ENCODE peak calls at places on chromosomes 7 and 10, in seven cellular contexts. One of them, this sample, is unnamed.

GRCh38 chr10:79182763-79183467 is 114.1 kb downstream of the ZMIZ1 start:
- DNase-seq in activated naive CD4-positive, alpha-beta T cell treated with anti-CD3 and anti-CD28 coated beads for 36 hours: no peak
- DNase-seq in H7: no peak
- DNase-seq in GM23248: peak; percentile 31
- DNase-seq in EL: no peak
- DNase-seq in CD4-positive, alpha-beta T cell: no peak
- DNase-seq in fibroblast of the conjunctiva: no peak
- DNase-seq in this sample: no peak

GRCh38 chr7:32167256-32167655 is 97.0 kb upstream of the PDE1C start:
- DNase-seq in fibroblast of the conjunctiva: no peak
- DNase-seq in CD4-positive, alpha-beta T cell: no peak
- DNase-seq in GM23248: peak; percentile 31
- DNase-seq in activated naive CD4-positive, alpha-beta T cell treated with anti-CD3 and anti-CD28 coated beads for 36 hours: no peak
- DNase-seq in H7: no peak
- DNase-seq in EL: peak; percentile 23
- DNase-seq in this sample: no peak

GRCh38 chr10:91745086-91745831 is 53.0 kb upstream of the TNKS2 start:
- DNase-seq in GM23248: peak; percentile 39
- DNase-seq in H7: peak; percentile 69
- DNase-seq in CD4-positive, alpha-beta T cell: no peak
- DNase-seq in activated naive CD4-positive, alpha-beta T cell treated with anti-CD3 and anti-CD28 coated beads for 36 hours: peak; percentile 7
- DNase-seq in fibroblast of the conjunctiva: peak; percentile 8
- DNase-seq in EL: peak; percentile 21
- DNase-seq in this sample: peak; percentile 16

GRCh38 chr10:93593749-93594148 is 7.3 kb downstream of the RBP4 start:
- DNase-seq in GM23248: no peak
- DNase-seq in H7: no peak
- DNase-seq in EL: no peak
- DNase-seq in CD4-positive, alpha-beta T cell: no peak
- DNase-seq in fibroblast of the conjunctiva: no peak
- DNase-seq in activated naive CD4-positive, alpha-beta T cell treated with anti-CD3 and anti-CD28 coated beads for 36 hours: no peak
- DNase-seq in this sample: no peak

GRCh38 chr10:58818889-58819288 is 306.2 kb downstream of the BICC1 start:
- DNase-seq in H7: no peak
- DNase-seq in CD4-positive, alpha-beta T cell: no peak
- DNase-seq in EL: peak; percentile 80
- DNase-seq in fibroblast of the conjunctiva: peak; percentile 85
- DNase-seq in GM23248: peak; percentile 32
- DNase-seq in activated naive CD4-positive, alpha-beta T cell treated with anti-CD3 and anti-CD28 coated beads for 36 hours: no peak
- DNase-seq in this sample: no peak

GRCh38 chr7:150990416-150991186 is at the start of gene NOS3:
- DNase-seq in activated naive CD4-positive, alpha-beta T cell treated with anti-CD3 and anti-CD28 coated beads for 36 hours: no peak
- DNase-seq in GM23248: peak; percentile 28
- DNase-seq in H7: no peak
- DNase-seq in CD4-positive, alpha-beta T cell: no peak
- DNase-seq in fibroblast of the conjunctiva: no peak
- DNase-seq in EL: no peak
- DNase-seq in this sample: no peak

GRCh38 chr7:47535033-47535703 is 46.7 kb downstream of the TNS3 start:
- DNase-seq in activated naive CD4-positive, alpha-beta T cell treated with anti-CD3 and anti-CD28 coated beads for 36 hours: no peak
- DNase-seq in fibroblast of the conjunctiva: no peak
- DNase-seq in GM23248: peak; percentile 34
- DNase-seq in H7: no peak
- DNase-seq in EL: no peak
- DNase-seq in CD4-positive, alpha-beta T cell: no peak
- DNase-seq in this sample: no peak

GRCh38 chr10:108393111-108393510 is 1228.6 kb upstream of the SORCS1 start:
- DNase-seq in activated naive CD4-positive, alpha-beta T cell treated with anti-CD3 and anti-CD28 coated beads for 36 hours: no peak
- DNase-seq in H7: no peak
- DNase-seq in fibroblast of the conjunctiva: peak; percentile 57
- DNase-seq in CD4-positive, alpha-beta T cell: no peak
- DNase-seq in GM23248: peak; percentile 80
- DNase-seq in EL: peak; percentile 41
- DNase-seq in this sample: no peak

GRCh38 chr7:106568680-106569499 is 92.1 kb downstream of the CCDC71L start:
- DNase-seq in EL: peak; percentile 83
- DNase-seq in fibroblast of the conjunctiva: peak; percentile 97
- DNase-seq in CD4-positive, alpha-beta T cell: no peak
- DNase-seq in H7: no peak
- DNase-seq in GM23248: peak; percentile 82
- DNase-seq in activated naive CD4-positive, alpha-beta T cell treated with anti-CD3 and anti-CD28 coated beads for 36 hours: peak; percentile 26
- DNase-seq in this sample: no peak

GRCh38 chr10:122567056-122567660 is 6.6 kb downstream of the DMBT1 start:
- DNase-seq in H7: peak; percentile 69
- DNase-seq in CD4-positive, alpha-beta T cell: no peak
- DNase-seq in GM23248: peak; percentile 42
- DNase-seq in fibroblast of the conjunctiva: no peak
- DNase-seq in EL: peak; percentile 30
- DNase-seq in activated naive CD4-positive, alpha-beta T cell treated with anti-CD3 and anti-CD28 coated beads for 36 hours: peak; percentile 53
- DNase-seq in this sample: peak; percentile 66

GRCh38 chr7:101702362-101702850 is 73.3 kb upstream of the MYL10 start:
- DNase-seq in EL: peak; percentile 42
- DNase-seq in GM23248: peak; percentile 39
- DNase-seq in activated naive CD4-positive, alpha-beta T cell treated with anti-CD3 and anti-CD28 coated beads for 36 hours: no peak
- DNase-seq in fibroblast of the conjunctiva: no peak
- DNase-seq in H7: peak; percentile 73
- DNase-seq in CD4-positive, alpha-beta T cell: no peak
- DNase-seq in this sample: no peak

GRCh38 chr7:1040790-1041189 is 3.6 kb upstream of the GPR146 start:
- DNase-seq in CD4-positive, alpha-beta T cell: no peak
- DNase-seq in H7: peak; percentile 75
- DNase-seq in fibroblast of the conjunctiva: no peak
- DNase-seq in EL: peak; percentile 65
- DNase-seq in activated naive CD4-positive, alpha-beta T cell treated with anti-CD3 and anti-CD28 coated beads for 36 hours: no peak
- DNase-seq in GM23248: peak; percentile 81
- DNase-seq in this sample: no peak

GRCh38 chr10:49175587-49176309 is 12.4 kb downstream of the TMEM273 start:
- DNase-seq in activated naive CD4-positive, alpha-beta T cell treated with anti-CD3 and anti-CD28 coated beads for 36 hours: no peak
- DNase-seq in CD4-positive, alpha-beta T cell: no peak
- DNase-seq in H7: no peak
- DNase-seq in fibroblast of the conjunctiva: no peak
- DNase-seq in EL: no peak
- DNase-seq in GM23248: no peak
- DNase-seq in this sample: no peak

GRCh38 chr10:19983880-19984279 is 167.6 kb downstream of the PLXDC2 start:
- DNase-seq in activated naive CD4-positive, alpha-beta T cell treated with anti-CD3 and anti-CD28 coated beads for 36 hours: no peak
- DNase-seq in CD4-positive, alpha-beta T cell: no peak
- DNase-seq in fibroblast of the conjunctiva: no peak
- DNase-seq in H7: no peak
- DNase-seq in EL: no peak
- DNase-seq in GM23248: no peak
- DNase-seq in this sample: no peak

GRCh38 chr7:79506481-79506880 is 53.0 kb upstream of the MAGI2 start:
- DNase-seq in CD4-positive, alpha-beta T cell: no peak
- DNase-seq in fibroblast of the conjunctiva: no peak
- DNase-seq in EL: peak; percentile 85
- DNase-seq in GM23248: peak; percentile 27
- DNase-seq in activated naive CD4-positive, alpha-beta T cell treated with anti-CD3 and anti-CD28 coated beads for 36 hours: no peak
- DNase-seq in H7: no peak
- DNase-seq in this sample: no peak

GRCh38 chr10:17923728-17924127 is 28.0 kb upstream of the SLC39A12 start:
- DNase-seq in activated naive CD4-positive, alpha-beta T cell treated with anti-CD3 and anti-CD28 coated beads for 36 hours: no peak
- DNase-seq in EL: peak; percentile 95
- DNase-seq in CD4-positive, alpha-beta T cell: no peak
- DNase-seq in GM23248: peak; percentile 94
- DNase-seq in fibroblast of the conjunctiva: peak; percentile 70
- DNase-seq in H7: no peak
- DNase-seq in this sample: no peak

GRCh38 chr7:31100445-31100844 is 48.3 kb downstream of the ADCYAP1R1 start:
- DNase-seq in H7: no peak
- DNase-seq in GM23248: peak; percentile 62
- DNase-seq in EL: peak; percentile 34
- DNase-seq in fibroblast of the conjunctiva: no peak
- DNase-seq in activated naive CD4-positive, alpha-beta T cell treated with anti-CD3 and anti-CD28 coated beads for 36 hours: no peak
- DNase-seq in CD4-positive, alpha-beta T cell: no peak
- DNase-seq in this sample: no peak

GRCh38 chr10:74640134-74640533 is 186.3 kb upstream of the KAT6B start:
- DNase-seq in EL: peak; percentile 4
- DNase-seq in activated naive CD4-positive, alpha-beta T cell treated with anti-CD3 and anti-CD28 coated beads for 36 hours: no peak
- DNase-seq in fibroblast of the conjunctiva: no peak
- DNase-seq in GM23248: no peak
- DNase-seq in CD4-positive, alpha-beta T cell: no peak
- DNase-seq in H7: peak; percentile 19
- DNase-seq in this sample: no peak

GRCh38 chr10:56785292-56785691 is 424.2 kb upstream of the ZWINT start:
- DNase-seq in H7: no peak
- DNase-seq in GM23248: no peak
- DNase-seq in fibroblast of the conjunctiva: no peak
- DNase-seq in EL: no peak
- DNase-seq in CD4-positive, alpha-beta T cell: no peak
- DNase-seq in activated naive CD4-positive, alpha-beta T cell treated with anti-CD3 and anti-CD28 coated beads for 36 hours: no peak
- DNase-seq in this sample: no peak

GRCh38 chr10:87053121-87053520 is 33.0 kb downstream of the FAM25A start:
- DNase-seq in EL: no peak
- DNase-seq in activated naive CD4-positive, alpha-beta T cell treated with anti-CD3 and anti-CD28 coated beads for 36 hours: no peak
- DNase-seq in GM23248: no peak
- DNase-seq in fibroblast of the conjunctiva: no peak
- DNase-seq in CD4-positive, alpha-beta T cell: no peak
- DNase-seq in H7: no peak
- DNase-seq in this sample: no peak

GRCh38 chr10:132397671-132398565 is 918 bp downstream of the PWWP2B start:
- DNase-seq in H7: peak; percentile 78
- DNase-seq in fibroblast of the conjunctiva: no peak
- DNase-seq in EL: peak; percentile 59
- DNase-seq in GM23248: peak; percentile 87
- DNase-seq in activated naive CD4-positive, alpha-beta T cell treated with anti-CD3 and anti-CD28 coated beads for 36 hours: peak; percentile 57
- DNase-seq in CD4-positive, alpha-beta T cell: no peak
- DNase-seq in this sample: peak; percentile 47

GRCh38 chr10:49592726-49593563 is 17.2 kb upstream of the SLC18A3 start:
- DNase-seq in GM23248: peak; percentile 74
- DNase-seq in CD4-positive, alpha-beta T cell: peak; percentile 27
- DNase-seq in EL: peak; percentile 73
- DNase-seq in activated naive CD4-positive, alpha-beta T cell treated with anti-CD3 and anti-CD28 coated beads for 36 hours: peak; percentile 68
- DNase-seq in H7: peak; percentile 89
- DNase-seq in fibroblast of the conjunctiva: peak; percentile 28
- DNase-seq in this sample: peak; percentile 78

GRCh38 chr7:44473295-44473694 is 17.2 kb downstream of the NUDCD3 start:
- DNase-seq in fibroblast of the conjunctiva: no peak
- DNase-seq in H7: no peak
- DNase-seq in CD4-positive, alpha-beta T cell: no peak
- DNase-seq in EL: peak; percentile 51
- DNase-seq in activated naive CD4-positive, alpha-beta T cell treated with anti-CD3 and anti-CD28 coated beads for 36 hours: no peak
- DNase-seq in GM23248: peak; percentile 43
- DNase-seq in this sample: peak; percentile 60

GRCh38 chr7:149817301-149817771 is 20.8 kb upstream of the ZNF862 start:
- DNase-seq in GM23248: no peak
- DNase-seq in activated naive CD4-positive, alpha-beta T cell treated with anti-CD3 and anti-CD28 coated beads for 36 hours: no peak
- DNase-seq in fibroblast of the conjunctiva: no peak
- DNase-seq in H7: no peak
- DNase-seq in CD4-positive, alpha-beta T cell: no peak
- DNase-seq in EL: no peak
- DNase-seq in this sample: no peak

GRCh38 chr7:73983437-73984164 is 44.4 kb upstream of the ELN start:
- DNase-seq in fibroblast of the conjunctiva: no peak
- DNase-seq in CD4-positive, alpha-beta T cell: no peak
- DNase-seq in EL: no peak
- DNase-seq in activated naive CD4-positive, alpha-beta T cell treated with anti-CD3 and anti-CD28 coated beads for 36 hours: no peak
- DNase-seq in GM23248: no peak
- DNase-seq in H7: peak; percentile 50
- DNase-seq in this sample: no peak

GRCh38 chr10:131630772-131631258 is 270.0 kb upstream of the PPP2R2D start:
- DNase-seq in EL: no peak
- DNase-seq in activated naive CD4-positive, alpha-beta T cell treated with anti-CD3 and anti-CD28 coated beads for 36 hours: no peak
- DNase-seq in H7: no peak
- DNase-seq in GM23248: no peak
- DNase-seq in fibroblast of the conjunctiva: no peak
- DNase-seq in CD4-positive, alpha-beta T cell: no peak
- DNase-seq in this sample: no peak

GRCh38 chr10:45501791-45502190 is 127.8 kb downstream of the ALOX5 start:
- DNase-seq in CD4-positive, alpha-beta T cell: no peak
- DNase-seq in activated naive CD4-positive, alpha-beta T cell treated with anti-CD3 and anti-CD28 coated beads for 36 hours: no peak
- DNase-seq in fibroblast of the conjunctiva: no peak
- DNase-seq in EL: no peak
- DNase-seq in H7: no peak
- DNase-seq in GM23248: no peak
- DNase-seq in this sample: no peak

GRCh38 chr10:8306685-8307364 is 252.3 kb downstream of the GATA3 start:
- DNase-seq in H7: no peak
- DNase-seq in CD4-positive, alpha-beta T cell: no peak
- DNase-seq in EL: no peak
- DNase-seq in activated naive CD4-positive, alpha-beta T cell treated with anti-CD3 and anti-CD28 coated beads for 36 hours: no peak
- DNase-seq in fibroblast of the conjunctiva: no peak
- DNase-seq in GM23248: no peak
- DNase-seq in this sample: no peak

GRCh38 chr10:73992899-73993788 is 4.8 kb upstream of the VCL start:
- DNase-seq in CD4-positive, alpha-beta T cell: no peak
- DNase-seq in EL: no peak
- DNase-seq in GM23248: peak; percentile 60
- DNase-seq in H7: no peak
- DNase-seq in activated naive CD4-positive, alpha-beta T cell treated with anti-CD3 and anti-CD28 coated beads for 36 hours: peak; percentile 10
- DNase-seq in fibroblast of the conjunctiva: no peak
- DNase-seq in this sample: peak; percentile 66

GRCh38 chr7:1579481-1580421 is 9.9 kb upstream of the PSMG3 start:
- DNase-seq in EL: peak; percentile 60
- DNase-seq in GM23248: peak; percentile 79
- DNase-seq in CD4-positive, alpha-beta T cell: peak; percentile 65
- DNase-seq in H7: peak; percentile 96
- DNase-seq in activated naive CD4-positive, alpha-beta T cell treated with anti-CD3 and anti-CD28 coated beads for 36 hours: peak; percentile 79
- DNase-seq in fibroblast of the conjunctiva: peak; percentile 47
- DNase-seq in this sample: peak; percentile 72

GRCh38 chr10:103669243-103669929 is 175.9 kb downstream of the NEURL1 start:
- DNase-seq in EL: peak; percentile 23
- DNase-seq in activated naive CD4-positive, alpha-beta T cell treated with anti-CD3 and anti-CD28 coated beads for 36 hours: no peak
- DNase-seq in CD4-positive, alpha-beta T cell: no peak
- DNase-seq in fibroblast of the conjunctiva: no peak
- DNase-seq in H7: peak; percentile 67
- DNase-seq in GM23248: peak; percentile 46
- DNase-seq in this sample: no peak

GRCh38 chr7:46390042-46390441 is 469.0 kb upstream of the IGFBP3 start:
- DNase-seq in GM23248: no peak
- DNase-seq in fibroblast of the conjunctiva: no peak
- DNase-seq in CD4-positive, alpha-beta T cell: no peak
- DNase-seq in activated naive CD4-positive, alpha-beta T cell treated with anti-CD3 and anti-CD28 coated beads for 36 hours: no peak
- DNase-seq in EL: no peak
- DNase-seq in H7: no peak
- DNase-seq in this sample: no peak

GRCh38 chr7:46226860-46227259 is 305.8 kb upstream of the IGFBP3 start:
- DNase-seq in activated naive CD4-positive, alpha-beta T cell treated with anti-CD3 and anti-CD28 coated beads for 36 hours: no peak
- DNase-seq in CD4-positive, alpha-beta T cell: no peak
- DNase-seq in GM23248: peak; percentile 24
- DNase-seq in EL: no peak
- DNase-seq in H7: no peak
- DNase-seq in fibroblast of the conjunctiva: no peak
- DNase-seq in this sample: no peak

GRCh38 chr10:58023341-58024073 is 244.2 kb downstream of the IPMK start:
- DNase-seq in EL: peak; percentile 90
- DNase-seq in activated naive CD4-positive, alpha-beta T cell treated with anti-CD3 and anti-CD28 coated beads for 36 hours: no peak
- DNase-seq in fibroblast of the conjunctiva: peak; percentile 27
- DNase-seq in GM23248: peak; percentile 88
- DNase-seq in CD4-positive, alpha-beta T cell: no peak
- DNase-seq in H7: no peak
- DNase-seq in this sample: peak; percentile 9

GRCh38 chr7:33261585-33261984 is 132.2 kb downstream of the BBS9 start:
- DNase-seq in fibroblast of the conjunctiva: no peak
- DNase-seq in activated naive CD4-positive, alpha-beta T cell treated with anti-CD3 and anti-CD28 coated beads for 36 hours: peak; percentile 6
- DNase-seq in H7: no peak
- DNase-seq in CD4-positive, alpha-beta T cell: no peak
- DNase-seq in GM23248: peak; percentile 29
- DNase-seq in EL: no peak
- DNase-seq in this sample: no peak

GRCh38 chr10:8056891-8057331 is 2.4 kb downstream of the GATA3 start:
- DNase-seq in activated naive CD4-positive, alpha-beta T cell treated with anti-CD3 and anti-CD28 coated beads for 36 hours: peak; percentile 67
- DNase-seq in H7: peak; percentile 65
- DNase-seq in EL: no peak
- DNase-seq in CD4-positive, alpha-beta T cell: peak; percentile 45
- DNase-seq in GM23248: no peak
- DNase-seq in fibroblast of the conjunctiva: no peak
- DNase-seq in this sample: no peak

GRCh38 chr7:114414151-114415053 is at the start of gene FOXP2:
- DNase-seq in GM23248: peak; percentile 30
- DNase-seq in EL: no peak
- DNase-seq in H7: no peak
- DNase-seq in activated naive CD4-positive, alpha-beta T cell treated with anti-CD3 and anti-CD28 coated beads for 36 hours: no peak
- DNase-seq in CD4-positive, alpha-beta T cell: no peak
- DNase-seq in fibroblast of the conjunctiva: no peak
- DNase-seq in this sample: peak; percentile 23

GRCh38 chr7:82428186-82428961 is 15.2 kb downstream of the CACNA2D1 start:
- DNase-seq in activated naive CD4-positive, alpha-beta T cell treated with anti-CD3 and anti-CD28 coated beads for 36 hours: no peak
- DNase-seq in fibroblast of the conjunctiva: no peak
- DNase-seq in H7: no peak
- DNase-seq in GM23248: peak; percentile 65
- DNase-seq in EL: peak; percentile 84
- DNase-seq in CD4-positive, alpha-beta T cell: no peak
- DNase-seq in this sample: peak; percentile 31

This sample was measured in dermis blood vessel endothelial cell.